ENCODE peak calls at places on chromosomes 6 and 20, in four cellular contexts. One of them, this sample, is unnamed.

GRCh38 chr20:9736373-9736772 is 102.5 kb downstream of the PAK5 start:
- DNase-seq in left ventricle myocardium inferior: no peak
- DNase-seq in endothelial cell of umbilical vein: no peak
- DNase-seq in AG10803: no peak
- DNase-seq in this sample: no peak

GRCh38 chr6:14743465-14744211 is 502.2 kb upstream of the JARID2 start:
- DNase-seq in left ventricle myocardium inferior: peak
- DNase-seq in endothelial cell of umbilical vein: no peak
- DNase-seq in AG10803: peak
- DNase-seq in this sample: peak

GRCh38 chr6:10659697-10660348 is 34.6 kb downstream of the C6orf52 start:
- DNase-seq in left ventricle myocardium inferior: peak
- DNase-seq in endothelial cell of umbilical vein: no peak
- DNase-seq in AG10803: no peak
- DNase-seq in this sample: no peak

GRCh38 chr6:16857969-16858592 is 96.8 kb upstream of the ATXN1 start:
- DNase-seq in left ventricle myocardium inferior: no peak
- DNase-seq in endothelial cell of umbilical vein: no peak
- DNase-seq in AG10803: no peak
- DNase-seq in this sample: no peak

GRCh38 chr20:50338479-50339195 is 148.0 kb downstream of the CEBPB start:
- DNase-seq in left ventricle myocardium inferior: no peak
- DNase-seq in endothelial cell of umbilical vein: no peak
- DNase-seq in AG10803: peak
- DNase-seq in this sample: no peak

GRCh38 chr6:82385102-82385501 is 21.5 kb downstream of the TPBG start:
- DNase-seq in left ventricle myocardium inferior: no peak
- DNase-seq in endothelial cell of umbilical vein: no peak
- DNase-seq in AG10803: no peak
- DNase-seq in this sample: no peak

GRCh38 chr6:105806486-105806920 is 279.6 kb upstream of the PRDM1 start:
- DNase-seq in left ventricle myocardium inferior: no peak
- DNase-seq in endothelial cell of umbilical vein: no peak
- DNase-seq in AG10803: no peak
- DNase-seq in this sample: no peak

GRCh38 chr20:52047811-52048302 is 143.7 kb downstream of the ZFP64 start:
- DNase-seq in left ventricle myocardium inferior: no peak
- DNase-seq in endothelial cell of umbilical vein: peak
- DNase-seq in AG10803: no peak
- DNase-seq in this sample: peak

GRCh38 chr20:4159765-4160490 is 144.6 kb upstream of the RNF24 start:
- DNase-seq in left ventricle myocardium inferior: no peak
- DNase-seq in endothelial cell of umbilical vein: no peak
- DNase-seq in AG10803: no peak
- DNase-seq in this sample: no peak

GRCh38 chr6:563863-564262 is 93.0 kb downstream of the HUS1B start:
- DNase-seq in left ventricle myocardium inferior: no peak
- DNase-seq in endothelial cell of umbilical vein: no peak
- DNase-seq in AG10803: no peak
- DNase-seq in this sample: no peak

GRCh38 chr6:132003516-132004178 is 52.5 kb upstream of the CCN2 start:
- DNase-seq in left ventricle myocardium inferior: no peak
- DNase-seq in endothelial cell of umbilical vein: no peak
- DNase-seq in AG10803: no peak
- DNase-seq in this sample: no peak

GRCh38 chr20:6333110-6333509 is 210.3 kb upstream of the FERMT1 start:
- DNase-seq in left ventricle myocardium inferior: no peak
- DNase-seq in endothelial cell of umbilical vein: no peak
- DNase-seq in AG10803: no peak
- DNase-seq in this sample: no peak

GRCh38 chr6:2030682-2031244 is 214.6 kb downstream of the GMDS start:
- DNase-seq in left ventricle myocardium inferior: no peak
- DNase-seq in endothelial cell of umbilical vein: peak
- DNase-seq in AG10803: no peak
- DNase-seq in this sample: no peak

GRCh38 chr6:149077208-149077607 is 240.3 kb upstream of the TAB2 start:
- DNase-seq in left ventricle myocardium inferior: no peak
- DNase-seq in endothelial cell of umbilical vein: no peak
- DNase-seq in AG10803: peak
- DNase-seq in this sample: peak

GRCh38 chr6:107709341-107709740 is 114.8 kb downstream of the SCML4 start:
- DNase-seq in left ventricle myocardium inferior: no peak
- DNase-seq in endothelial cell of umbilical vein: no peak
- DNase-seq in AG10803: no peak
- DNase-seq in this sample: no peak

GRCh38 chr6:119353696-119354095 is 4.1 kb upstream of the MAN1A1 start:
- DNase-seq in left ventricle myocardium inferior: no peak
- DNase-seq in endothelial cell of umbilical vein: peak
- DNase-seq in AG10803: no peak
- DNase-seq in this sample: no peak

GRCh38 chr6:55212147-55212546 is 37.8 kb downstream of the HCRTR2 start:
- DNase-seq in left ventricle myocardium inferior: no peak
- DNase-seq in endothelial cell of umbilical vein: no peak
- DNase-seq in AG10803: no peak
- DNase-seq in this sample: no peak

GRCh38 chr6:74256387-74257180 is 560.6 kb downstream of the CD109 start:
- DNase-seq in left ventricle myocardium inferior: no peak
- DNase-seq in endothelial cell of umbilical vein: no peak
- DNase-seq in AG10803: peak
- DNase-seq in this sample: no peak

GRCh38 chr6:66897576-66897975 is 1190.5 kb upstream of the EYS start:
- DNase-seq in left ventricle myocardium inferior: no peak
- DNase-seq in endothelial cell of umbilical vein: no peak
- DNase-seq in AG10803: peak
- DNase-seq in this sample: peak

GRCh38 chr6:138410972-138411667 is 7.1 kb downstream of the HEBP2 start:
- DNase-seq in left ventricle myocardium inferior: no peak
- DNase-seq in endothelial cell of umbilical vein: peak
- DNase-seq in AG10803: no peak
- DNase-seq in this sample: peak

GRCh38 chr20:56769971-56770570 is 141.0 kb downstream of the TFAP2C start:
- DNase-seq in left ventricle myocardium inferior: no peak
- DNase-seq in endothelial cell of umbilical vein: no peak
- DNase-seq in AG10803: no peak
- DNase-seq in this sample: peak

GRCh38 chr6:8183266-8183665 is 80.9 kb upstream of the EEF1E1 start:
- DNase-seq in left ventricle myocardium inferior: no peak
- DNase-seq in endothelial cell of umbilical vein: no peak
- DNase-seq in AG10803: no peak
- DNase-seq in this sample: no peak

GRCh38 chr6:135354407-135354806 is 143.1 kb downstream of the AHI1 start:
- DNase-seq in left ventricle myocardium inferior: no peak
- DNase-seq in endothelial cell of umbilical vein: no peak
- DNase-seq in AG10803: no peak
- DNase-seq in this sample: no peak

GRCh38 chr20:63741676-63742380 is 2.3 kb downstream of the SLC2A4RG start:
- DNase-seq in left ventricle myocardium inferior: no peak
- DNase-seq in endothelial cell of umbilical vein: no peak
- DNase-seq in AG10803: no peak
- DNase-seq in this sample: no peak

GRCh38 chr6:44078795-44079671 is 48.2 kb downstream of the MRPL14 start:
- DNase-seq in left ventricle myocardium inferior: peak
- DNase-seq in endothelial cell of umbilical vein: peak
- DNase-seq in AG10803: peak
- DNase-seq in this sample: peak

GRCh38 chr20:52204136-52204535 is 12.6 kb upstream of the ZFP64 start:
- DNase-seq in left ventricle myocardium inferior: no peak
- DNase-seq in endothelial cell of umbilical vein: no peak
- DNase-seq in AG10803: no peak
- DNase-seq in this sample: peak

GRCh38 chr6:8027965-8028651 is 36.1 kb downstream of the BLOC1S5 start:
- DNase-seq in left ventricle myocardium inferior: no peak
- DNase-seq in endothelial cell of umbilical vein: peak
- DNase-seq in AG10803: peak
- DNase-seq in this sample: peak

GRCh38 chr6:117506180-117506835 is 23.8 kb downstream of the DCBLD1 start:
- DNase-seq in left ventricle myocardium inferior: no peak
- DNase-seq in endothelial cell of umbilical vein: no peak
- DNase-seq in AG10803: peak
- DNase-seq in this sample: peak

GRCh38 chr6:39076993-39077535 is 28.5 kb downstream of the GLP1R start:
- DNase-seq in left ventricle myocardium inferior: no peak
- DNase-seq in endothelial cell of umbilical vein: no peak
- DNase-seq in AG10803: no peak
- DNase-seq in this sample: no peak

GRCh38 chr6:54282186-54282585 is 26.1 kb upstream of the TINAG start:
- DNase-seq in left ventricle myocardium inferior: no peak
- DNase-seq in endothelial cell of umbilical vein: peak
- DNase-seq in AG10803: peak
- DNase-seq in this sample: peak

GRCh38 chr6:56329296-56330050 is 82.1 kb upstream of the COL21A1 start:
- DNase-seq in left ventricle myocardium inferior: no peak
- DNase-seq in endothelial cell of umbilical vein: peak
- DNase-seq in AG10803: peak
- DNase-seq in this sample: peak

GRCh38 chr6:111423960-111424846 is 58.8 kb downstream of the REV3L start:
- DNase-seq in left ventricle myocardium inferior: peak
- DNase-seq in endothelial cell of umbilical vein: peak
- DNase-seq in AG10803: peak
- DNase-seq in this sample: peak

GRCh38 chr6:85672623-85673022 is 29.9 kb upstream of the SYNCRIP start:
- DNase-seq in left ventricle myocardium inferior: no peak
- DNase-seq in endothelial cell of umbilical vein: no peak
- DNase-seq in AG10803: no peak
- DNase-seq in this sample: no peak

GRCh38 chr20:23049933-23050838 is 714 bp upstream of the THBD start:
- DNase-seq in left ventricle myocardium inferior: peak
- DNase-seq in endothelial cell of umbilical vein: no peak
- DNase-seq in AG10803: no peak
- DNase-seq in this sample: no peak

GRCh38 chr20:25293910-25294458 is 46.1 kb downstream of the PYGB start:
- DNase-seq in left ventricle myocardium inferior: no peak
- DNase-seq in endothelial cell of umbilical vein: no peak
- DNase-seq in AG10803: no peak
- DNase-seq in this sample: no peak

GRCh38 chr20:25294459-25295385 is 46.8 kb downstream of the PYGB start:
- DNase-seq in left ventricle myocardium inferior: no peak
- DNase-seq in endothelial cell of umbilical vein: peak
- DNase-seq in AG10803: peak
- DNase-seq in this sample: peak

GRCh38 chr20:25295386-25296093 is 47.7 kb downstream of the PYGB start:
- DNase-seq in left ventricle myocardium inferior: peak
- DNase-seq in endothelial cell of umbilical vein: no peak
- DNase-seq in AG10803: peak
- DNase-seq in this sample: no peak

GRCh38 chr20:25297141-25297905 is 49.4 kb downstream of the PYGB start:
- DNase-seq in left ventricle myocardium inferior: no peak
- DNase-seq in endothelial cell of umbilical vein: no peak
- DNase-seq in AG10803: no peak
- DNase-seq in this sample: no peak

GRCh38 chr20:25296094-25297093 is 48.5 kb downstream of the PYGB start:
- DNase-seq in left ventricle myocardium inferior: no peak
- DNase-seq in endothelial cell of umbilical vein: no peak
- DNase-seq in AG10803: peak
- DNase-seq in this sample: peak
- H3K4me3 ChIP-seq in left ventricle myocardium inferior: no peak
- H3K4me3 ChIP-seq in endothelial cell of umbilical vein: no peak
- H3K4me3 ChIP-seq in AG10803: no peak
- H3K4me3 ChIP-seq in this sample: no peak

DNA sequence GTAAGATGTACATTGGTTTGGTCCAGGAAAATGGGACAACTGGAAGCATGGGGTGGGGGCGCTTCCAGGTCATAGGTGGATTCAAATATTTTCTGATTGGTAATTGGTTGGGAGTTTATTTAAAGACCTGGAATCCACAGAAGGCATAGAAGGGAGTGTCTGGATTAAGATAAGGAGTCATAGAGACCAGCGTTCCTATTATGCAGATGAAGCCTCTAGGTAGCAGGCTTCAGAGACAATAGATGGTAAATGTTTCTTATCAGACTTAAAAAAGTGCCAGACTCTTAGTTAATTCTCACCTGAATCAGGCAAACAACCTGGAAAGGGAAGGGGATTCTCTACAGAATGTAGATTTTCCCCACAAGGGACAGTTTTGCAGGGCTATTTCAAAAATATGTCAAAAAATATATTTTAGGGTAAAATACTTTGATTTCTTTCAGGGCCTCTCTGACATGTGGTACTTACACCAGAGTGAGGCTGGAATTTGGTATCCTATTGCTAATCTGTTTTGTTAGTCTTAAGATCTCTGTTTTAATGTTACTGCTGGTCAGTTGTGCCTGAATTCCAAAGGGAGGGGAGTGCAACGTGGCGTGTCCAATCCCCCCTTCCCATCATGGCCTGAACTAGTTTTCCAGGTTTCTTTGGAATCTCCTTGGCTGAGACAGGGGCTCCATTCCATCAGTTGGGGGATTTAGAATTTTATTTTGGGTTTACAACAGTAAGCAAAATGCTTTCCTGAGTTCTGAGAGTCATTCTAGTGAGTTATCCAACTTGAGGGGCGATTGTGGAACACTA is 25.1 kb downstream of the PIGT start:
- DNase-seq in left ventricle myocardium inferior: no peak
- DNase-seq in endothelial cell of umbilical vein: no peak
- DNase-seq in AG10803: no peak
- DNase-seq in this sample: no peak
- H3K4me3 ChIP-seq in left ventricle myocardium inferior: no peak
- H3K4me3 ChIP-seq in endothelial cell of umbilical vein: no peak
- H3K4me3 ChIP-seq in AG10803: no peak
- H3K4me3 ChIP-seq in this sample: no peak

GRCh38 chr6:156976144-156977088 is 199.2 kb downstream of the ARID1B start:
- DNase-seq in left ventricle myocardium inferior: no peak
- DNase-seq in endothelial cell of umbilical vein: no peak
- DNase-seq in AG10803: peak
- DNase-seq in this sample: peak
- H3K4me3 ChIP-seq in left ventricle myocardium inferior: peak
- H3K4me3 ChIP-seq in endothelial cell of umbilical vein: no peak
- H3K4me3 ChIP-seq in AG10803: peak
- H3K4me3 ChIP-seq in this sample: peak

GRCh38 chr20:21089421-21089820 is 16.7 kb downstream of the LINC00237 start:
- DNase-seq in left ventricle myocardium inferior: no peak
- DNase-seq in endothelial cell of umbilical vein: no peak
- DNase-seq in AG10803: no peak
- DNase-seq in this sample: no peak
- H3K4me3 ChIP-seq in left ventricle myocardium inferior: no peak
- H3K4me3 ChIP-seq in endothelial cell of umbilical vein: no peak
- H3K4me3 ChIP-seq in AG10803: no peak
- H3K4me3 ChIP-seq in this sample: no peak

GRCh38 chr6:31180500-31180899 is 10.0 kb upstream of the POU5F1 start:
- DNase-seq in left ventricle myocardium inferior: peak
- DNase-seq in endothelial cell of umbilical vein: peak
- DNase-seq in AG10803: peak
- DNase-seq in this sample: peak
- H3K4me3 ChIP-seq in left ventricle myocardium inferior: peak
- H3K4me3 ChIP-seq in endothelial cell of umbilical vein: peak
- H3K4me3 ChIP-seq in AG10803: peak
- H3K4me3 ChIP-seq in this sample: peak